ENCODE peak calls at places on chromosomes 13 and 19, in eight cellular contexts. K is suprapubic skin; O is CD4-positive, alpha-beta memory T cell; R is CD8-positive, alpha-beta memory T cell; J is OCI-LY7; U is tibial artery; M is ovary; Q is cardiac muscle cell. G is an unnamed sample. For H3K36me3, the result is how much of the 10 kb centered on the place peaks cover.

GRCh38 chr19:54287456-54287855 is 6.5 kb upstream of the LILRB2 start:
- DNase-seq in K (no peak), O (no peak), R (no peak), J (no peak), U (no peak), M (no peak), Q (no peak), G (no peak)

GRCh38 chr13:77506874-77507273 is 28.6 kb upstream of the SCEL start:
- DNase-seq in K (no peak), O (no peak), R (no peak), J (peak), U (no peak), M (no peak), Q (no peak), G (no peak)

GRCh38 chr19:35521124-35521743 is 6.9 kb downstream of the SBSN start:
- DNase-seq in K (no peak), O (no peak), R (no peak), J (no peak), U (no peak), M (no peak), Q (no peak), G (peak)

GRCh38 chr13:75762066-75762937 is 126.2 kb downstream of the LMO7 start:
- DNase-seq in K (no peak), O (peak), R (peak), J (no peak), U (no peak), M (no peak), Q (no peak), G (no peak)

GRCh38 chr19:6773323-6773931 is 919 bp downstream of the VAV1 start:
- DNase-seq in K (no peak), O (peak), R (peak), J (peak), U (peak), M (no peak), Q (no peak), G (no peak)

GRCh38 chr13:20366056-20366455 is 133.9 kb upstream of the GJB6 start:
- DNase-seq in K (no peak), O (no peak), R (no peak), J (no peak), U (no peak), M (no peak), Q (no peak), G (no peak)

GRCh38 chr19:53192771-53193533 is at the start of gene ZNF665:
- DNase-seq in K (peak), O (peak), R (peak), J (peak), U (peak), M (peak), Q (peak), G (peak)

GRCh38 chr19:5983367-5983955 is 5.5 kb upstream of the RANBP3 start:
- DNase-seq in K (peak), O (no peak), R (no peak), J (no peak), U (no peak), M (no peak), Q (no peak), G (no peak)

GRCh38 chr13:81487151-81487550 is 1146.2 kb upstream of the SPRY2 start:
- DNase-seq in K (no peak), O (no peak), R (no peak), J (no peak), U (no peak), M (no peak), Q (peak), G (peak)

GRCh38 chr19:49057636-49058234 is at the start of gene CGB7:
- DNase-seq in K (peak), O (peak), R (peak), J (no peak), U (peak), M (peak), Q (peak), G (peak)

GRCh38 chr13:81597101-81597500 is 1256.2 kb upstream of the SPRY2 start:
- DNase-seq in K (no peak), O (no peak), R (no peak), J (no peak), U (no peak), M (no peak), Q (no peak), G (no peak)

GRCh38 chr13:106491928-106492327 is 43.5 kb downstream of the EFNB2 start:
- DNase-seq in K (no peak), O (no peak), R (no peak), J (no peak), U (no peak), M (no peak), Q (no peak), G (no peak)

GRCh38 chr13:23980160-23980551 is 82.9 kb upstream of the C1QTNF9B start:
- DNase-seq in K (peak), O (peak), R (peak), J (no peak), U (peak), M (peak), Q (peak), G (peak)

GRCh38 chr13:96052655-96053002 is 572 bp downstream of the UGGT2 start:
- DNase-seq in K (no peak), O (no peak), R (no peak), J (no peak), U (no peak), M (no peak), Q (peak), G (no peak)

DNA sequence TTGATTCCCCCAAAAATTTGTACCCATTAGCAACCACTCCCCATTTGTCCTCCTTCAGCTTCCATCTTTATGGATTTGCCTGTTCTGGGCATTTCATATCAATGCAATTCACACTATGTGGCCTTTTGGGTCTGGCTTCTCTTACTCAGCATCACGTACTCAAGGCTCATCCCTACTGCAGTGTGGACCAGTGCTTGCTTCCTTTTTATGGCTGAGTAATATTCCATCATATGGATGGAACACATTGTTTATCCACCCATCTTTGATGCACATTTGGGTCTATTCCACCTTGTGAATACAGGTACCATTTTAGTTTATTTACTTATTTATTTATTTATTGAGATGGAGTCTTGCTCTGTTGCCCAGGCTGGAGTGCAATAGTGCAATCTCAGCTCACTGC is 12.5 kb upstream of the PIK3R2 start:
- DNase-seq in K (no peak), O (no peak), R (no peak), J (no peak), U (no peak), M (no peak), Q (no peak), G (no peak)
- H3K36me3 ChIP-seq in K (half or more), O (half or more), R (under half), J (half or more), U (half or more), M (under half), Q (under half), G (under half)

GRCh38 chr19:9570255-9570654 is 14.0 kb downstream of the ZNF121 start:
- DNase-seq in K (no peak), O (no peak), R (no peak), J (no peak), U (no peak), M (no peak), Q (no peak), G (no peak)

GRCh38 chr19:9565900-9566705 is 18.2 kb downstream of the ZNF121 start:
- DNase-seq in K (no peak), O (no peak), R (no peak), J (no peak), U (no peak), M (no peak), Q (no peak), G (no peak)

GRCh38 chr19:9566729-9567128 is 17.6 kb downstream of the ZNF121 start:
- DNase-seq in K (no peak), O (no peak), R (no peak), J (peak), U (no peak), M (no peak), Q (no peak), G (no peak)
- H3K36me3 ChIP-seq in K (half or more), O (under half), R (half or more), J (half or more), U (half or more), M (under half), Q (under half), G (half or more)

DNA sequence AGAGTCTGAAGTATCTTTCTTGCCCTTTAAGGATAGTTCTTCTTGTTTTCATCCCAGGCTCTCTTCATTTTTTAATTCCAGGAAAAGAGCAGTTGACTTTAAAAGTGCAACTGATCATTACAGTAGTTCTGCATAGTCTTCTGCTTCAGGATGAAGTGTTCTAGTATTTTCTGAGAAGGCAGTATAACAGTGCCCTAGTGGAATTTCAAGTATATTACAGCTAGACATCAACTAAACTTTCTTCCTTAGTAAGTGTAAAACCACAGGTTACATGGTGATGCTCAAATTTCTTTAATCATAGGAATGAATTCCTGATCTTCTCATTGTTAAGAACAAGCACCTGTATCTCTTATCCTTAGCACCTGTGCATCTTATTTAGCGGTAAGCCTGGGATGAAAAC is 10.9 kb downstream of the NUFIP1 start:
- DNase-seq in K (no peak), O (no peak), R (no peak), J (no peak), U (no peak), M (no peak), Q (no peak), G (no peak)
- H3K36me3 ChIP-seq in K (under half), O (under half), R (under half), J (half or more), U (under half), M (under half), Q (under half), G (under half)

DNA sequence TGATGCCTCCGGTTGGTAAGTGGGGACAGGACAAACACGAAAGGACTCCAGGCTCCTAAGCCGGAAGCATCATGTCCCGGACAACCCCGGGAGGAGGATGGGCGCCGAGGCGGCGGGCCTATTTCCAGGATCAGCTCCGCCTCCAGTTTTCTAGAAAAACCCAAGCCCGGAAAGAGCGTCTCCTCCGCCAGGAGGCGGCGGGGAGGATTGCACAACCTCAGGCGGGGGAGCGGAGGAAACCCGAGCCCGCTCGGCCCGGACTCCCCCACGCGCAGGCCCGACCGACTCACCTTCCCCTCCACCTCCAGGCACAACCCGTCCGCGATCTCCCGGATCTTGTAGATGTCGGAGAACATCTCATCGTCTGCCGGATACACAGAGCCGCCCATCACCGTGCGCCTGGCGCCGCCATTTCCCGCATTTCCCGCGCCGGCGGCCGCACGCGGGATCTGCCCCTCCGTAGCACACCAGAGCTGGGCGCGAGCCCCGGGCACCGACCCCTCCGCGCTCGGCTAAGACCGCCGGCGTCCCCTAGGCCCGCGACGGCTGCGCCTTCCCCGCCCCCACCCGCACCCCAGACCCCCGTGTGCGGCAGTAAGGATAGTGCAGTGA is 455 bp downstream of the TPT1 start:
- DNase-seq in K (peak), O (peak), R (peak), J (peak), U (peak), M (peak), Q (peak), G (peak)
- H3K36me3 ChIP-seq in K (half or more), O (under half), R (under half), J (half or more), U (half or more), M (under half), Q (under half), G (half or more)

GRCh38 chr19:45142016-45142727 is 18.6 kb downstream of the NKPD1 start:
- DNase-seq in K (no peak), O (no peak), R (no peak), J (no peak), U (no peak), M (no peak), Q (no peak), G (no peak)

GRCh38 chr19:45144431-45145269 is 16.1 kb downstream of the NKPD1 start:
- DNase-seq in K (no peak), O (no peak), R (no peak), J (no peak), U (no peak), M (no peak), Q (no peak), G (no peak)

GRCh38 chr19:45140533-45140932 is 20.2 kb downstream of the NKPD1 start:
- DNase-seq in K (no peak), O (no peak), R (no peak), J (no peak), U (no peak), M (no peak), Q (no peak), G (no peak)

GRCh38 chr19:45141203-45141900 is 19.4 kb downstream of the NKPD1 start:
- DNase-seq in K (no peak), O (no peak), R (no peak), J (no peak), U (no peak), M (no peak), Q (no peak), G (no peak)

GRCh38 chr19:45142728-45143115 is 18.1 kb downstream of the NKPD1 start:
- DNase-seq in K (no peak), O (no peak), R (no peak), J (no peak), U (no peak), M (no peak), Q (no peak), G (no peak)
- H3K36me3 ChIP-seq in K (half or more), O (under half), R (under half), J (under half), U (half or more), M (under half), Q (under half), G (under half)